ENCODE peak calls at places on chromosomes 5 and 9, in four cellular contexts. Y is BJ, P is AG09309, X is PC-3. H is an unnamed sample.

GRCh38 chr5:86074297-86074696 is 543.4 kb upstream of the COX7C start:
- DNase-seq in Y (no peak), X (no peak), P (no peak), H (no peak)

GRCh38 chr5:132008961-132009680 is 2.3 kb downstream of the ACSL6 start:
- DNase-seq in X (peak; percentile 21), P (no peak), Y (no peak), H (peak; percentile 48)

GRCh38 chr5:89187268-89187667 is 304.3 kb upstream of the MEF2C start:
- DNase-seq in X (no peak), Y (no peak), P (no peak), H (no peak)

GRCh38 chr9:89349607-89350006 is 31.3 kb downstream of the SECISBP2 start:
- DNase-seq in X (no peak), Y (no peak), P (no peak), H (no peak)

GRCh38 chr5:1882337-1883119 is at the start of gene IRX4:
- DNase-seq in X (peak; percentile 32), Y (no peak), P (no peak), H (peak; percentile 57)

GRCh38 chr9:94936411-94936810 is 209.9 kb downstream of the AOPEP start:
- DNase-seq in Y (no peak), X (no peak), P (no peak), H (no peak)

GRCh38 chr5:148620696-148621095 is 33.6 kb downstream of the HTR4 start:
- DNase-seq in Y (no peak), P (no peak), X (no peak), H (no peak)

GRCh38 chr9:109411818-109412352 is 86.2 kb downstream of the PTPN3 start:
- DNase-seq in X (peak; percentile 15), P (peak; percentile 32), Y (peak; percentile 4), H (peak; percentile 8)

GRCh38 chr9:38175423-38175822 is 106.4 kb upstream of the SHB start:
- DNase-seq in Y (no peak), P (no peak), X (no peak), H (no peak)

GRCh38 chr5:136036991-136037705 is 8.4 kb downstream of the TGFBI start:
- DNase-seq in X (peak; percentile 89), Y (no peak), P (peak; percentile 72), H (peak; percentile 89)

GRCh38 chr9:91720746-91721705 is 229.0 kb downstream of the ROR2 start:
- DNase-seq in Y (no peak), X (no peak), P (no peak), H (no peak)

GRCh38 chr5:151864349-151864748 is 60.3 kb downstream of the GLRA1 start:
- DNase-seq in X (no peak), P (no peak), Y (no peak), H (no peak)

GRCh38 chr5:126178521-126178920 is 244.7 kb upstream of the GRAMD2B start:
- DNase-seq in Y (no peak), P (no peak), X (no peak), H (no peak)

GRCh38 chr5:143828710-143829109 is 16.7 kb downstream of the HMHB1 start:
- DNase-seq in P (no peak), X (no peak), Y (no peak), H (no peak)

GRCh38 chr5:59007460-59008063 is 424.7 kb downstream of the RAB3C start:
- DNase-seq in X (peak; percentile 55), P (peak; percentile 8), Y (no peak), H (peak; percentile 17)

GRCh38 chr5:123809594-123810172 is 297.7 kb downstream of the CSNK1G3 start:
- DNase-seq in P (no peak), X (no peak), Y (no peak), H (no peak)

GRCh38 chr5:2674456-2674855 is 77.0 kb downstream of the IRX2 start:
- DNase-seq in Y (no peak), P (no peak), X (no peak), H (no peak)

GRCh38 chr5:14191325-14191724 is 48.2 kb downstream of the TRIO start:
- DNase-seq in P (no peak), Y (no peak), X (no peak), H (no peak)

GRCh38 chr9:112119225-112120045 is 55.7 kb downstream of the SUSD1 start:
- DNase-seq in Y (no peak), X (no peak), P (no peak), H (no peak)

GRCh38 chr5:78287833-78288232 is 6.7 kb downstream of the AP3B1 start:
- DNase-seq in P (peak; percentile 17), Y (peak; percentile 38), X (peak; percentile 50), H (peak; percentile 59)

GRCh38 chr9:117706421-117707150 is 2.4 kb downstream of the TLR4 start:
- DNase-seq in P (no peak), Y (no peak), X (no peak), H (no peak)

GRCh38 chr9:122096620-122097415 is 3.7 kb upstream of the TTLL11 start:
- DNase-seq in P (no peak), X (no peak), Y (no peak), H (no peak)

GRCh38 chr5:18043344-18043743 is 409.1 kb downstream of the TAF11L14 start:
- DNase-seq in Y (no peak), X (peak; percentile 68), P (no peak), H (peak; percentile 23)

DNA sequence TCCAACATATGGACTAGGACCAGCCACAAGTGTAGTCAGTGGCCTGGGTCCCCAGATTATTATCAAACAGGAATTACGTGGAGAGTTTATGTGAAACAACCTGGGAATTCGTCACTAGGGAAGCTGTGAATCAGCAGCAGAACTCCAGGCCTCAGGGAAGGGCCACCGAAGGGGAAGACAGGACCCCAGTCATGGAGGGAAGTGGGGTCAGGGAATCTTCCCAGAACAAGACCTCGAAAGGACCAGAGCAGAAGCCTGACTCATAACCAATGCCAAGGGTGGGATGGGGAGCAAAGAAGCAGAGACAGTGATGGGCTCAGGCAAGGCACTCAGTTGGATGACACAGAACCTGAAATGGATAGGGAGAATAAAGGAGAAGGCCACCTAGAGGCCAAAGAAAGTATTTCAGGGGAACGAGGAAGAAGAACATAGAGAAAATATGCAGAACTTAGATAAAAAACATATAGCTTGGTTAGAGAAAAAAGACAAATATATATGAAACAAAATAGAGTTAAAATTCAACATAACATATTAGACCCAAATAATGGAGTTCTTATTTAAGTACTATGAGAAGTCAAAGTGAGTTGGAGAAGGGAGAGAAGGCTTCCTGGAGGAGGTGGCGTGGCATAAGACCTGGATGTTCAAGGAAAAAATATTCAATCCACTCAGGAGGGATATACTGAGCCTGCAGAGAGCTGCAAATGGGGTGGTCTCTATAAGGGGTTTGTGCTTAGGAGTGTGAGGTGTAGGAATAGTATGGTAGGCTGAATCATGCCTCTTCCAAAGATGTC is 66.7 kb upstream of the CAST start:
- DNase-seq in X (peak; percentile 46), Y (no peak), P (no peak), H (peak; percentile 46)
- TF ChIP-seq CTCF in X (peak; percentile 64), Y (peak; percentile 28), P (peak; percentile 34), H (peak; percentile 33)

GRCh38 chr5:43115968-43116367 is 4.7 kb upstream of the ZNF131 start:
- DNase-seq in Y (no peak), X (no peak), P (no peak), H (no peak)

GRCh38 chr5:43123887-43124286 is 3.2 kb downstream of the ZNF131 start:
- DNase-seq in X (no peak), P (no peak), Y (no peak), H (no peak)

GRCh38 chr5:43117092-43117491 is 3.6 kb upstream of the ZNF131 start:
- DNase-seq in Y (no peak), P (no peak), X (no peak), H (no peak)

GRCh38 chr5:43120720-43121564 is at the start of gene ZNF131:
- DNase-seq in X (peak; percentile 99), Y (peak; percentile 79), P (peak; percentile 85), H (peak; percentile 96)

DNA sequence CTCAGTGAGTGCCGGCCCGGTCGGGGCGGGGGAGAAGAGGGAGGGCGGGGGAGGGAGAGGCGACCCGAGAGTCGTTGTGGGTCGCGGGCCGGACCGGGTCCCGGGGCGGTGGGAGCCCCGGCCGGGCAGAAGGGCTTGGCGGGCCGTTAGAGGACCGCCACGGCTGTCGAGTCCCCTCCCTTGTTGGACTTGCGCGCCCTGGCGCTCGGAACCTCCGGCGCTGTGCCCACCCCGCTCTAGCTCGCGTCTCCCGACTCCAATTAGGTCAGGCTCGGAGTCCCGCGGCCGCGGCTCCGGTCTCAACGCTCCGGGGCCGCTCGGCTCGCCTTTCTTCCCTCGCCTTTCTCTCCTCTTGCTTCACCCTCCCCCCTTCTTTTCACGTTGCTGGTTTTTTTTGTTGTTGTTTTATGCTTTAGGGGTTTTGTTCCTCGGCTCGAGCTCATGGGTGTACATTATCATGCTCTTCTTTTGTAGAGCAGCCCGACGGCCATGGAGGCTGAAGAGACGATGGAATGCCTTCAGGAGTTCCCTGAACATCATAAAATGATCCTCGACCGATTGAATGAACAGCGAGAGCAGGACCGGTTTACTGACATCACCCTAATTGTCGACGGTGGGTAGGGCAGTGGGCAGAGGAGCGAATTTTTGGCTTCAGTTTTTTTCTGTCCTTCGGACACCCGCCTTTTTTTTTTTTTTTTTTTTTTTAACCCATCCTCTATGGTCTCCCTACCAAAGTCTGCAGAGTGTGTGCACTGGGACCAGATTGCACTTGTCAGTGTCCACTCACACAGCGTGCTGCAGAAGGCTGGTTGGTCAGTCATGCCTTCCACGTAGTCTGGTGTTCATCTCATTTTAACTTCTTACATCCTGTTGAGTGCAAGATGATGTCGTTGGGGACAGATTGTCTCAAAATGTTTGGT is 1.1 kb downstream of the ZNF131 start:
- DNase-seq in X (peak; percentile 46), P (peak; percentile 8), Y (no peak), H (peak; percentile 43)
- TF ChIP-seq CTCF in X (no peak), P (no peak), Y (no peak), H (no peak)

DNA sequence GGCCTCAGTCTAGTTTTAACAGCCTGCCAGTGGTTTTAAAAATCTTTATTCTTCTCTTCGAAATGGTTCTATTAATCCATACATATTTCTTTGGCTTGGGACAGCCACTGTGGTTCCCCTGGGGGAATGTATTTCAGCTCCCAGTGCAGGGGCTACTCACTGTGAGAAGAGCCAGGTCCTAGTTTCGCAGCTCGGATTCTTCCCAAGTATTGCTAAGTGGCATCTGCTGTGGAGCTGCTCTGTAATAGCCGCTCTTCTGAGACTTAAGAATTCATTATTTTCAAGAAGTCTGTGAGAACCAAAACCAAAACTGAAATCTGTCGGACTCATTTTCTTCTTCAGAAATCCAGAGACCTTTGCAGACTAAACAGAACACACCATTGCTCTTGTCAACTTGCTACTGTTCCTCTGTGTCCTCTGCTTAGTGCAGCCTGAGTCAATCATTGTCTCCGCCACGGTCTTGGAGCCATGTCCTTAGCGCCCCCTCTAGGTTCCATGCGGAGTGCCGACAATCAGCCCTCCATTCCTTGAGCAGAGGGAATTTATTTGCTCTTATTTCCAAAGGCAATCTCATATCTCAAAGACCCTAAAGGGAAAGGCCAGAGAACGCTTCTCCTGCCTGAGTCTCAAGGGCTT is 478.2 kb downstream of the SPATA31D1 start:
- DNase-seq in P (no peak), Y (no peak), X (peak; percentile 29), H (no peak)
- TF ChIP-seq CTCF in P (peak; percentile 37), Y (peak; percentile 48), X (peak; percentile 48), H (no peak)

GRCh38 chr9:22863106-22863505 is 416.5 kb downstream of the DMRTA1 start:
- DNase-seq in P (no peak), Y (no peak), X (no peak), H (no peak)

GRCh38 chr9:22863736-22864135 is 417.1 kb downstream of the DMRTA1 start:
- DNase-seq in Y (no peak), X (no peak), P (no peak), H (no peak)
- TF ChIP-seq CTCF in Y (no peak), X (no peak), P (no peak), H (no peak)

GRCh38 chr9:97470076-97470475 is 31.4 kb upstream of the TMOD1 start:
- DNase-seq in P (no peak), X (peak; percentile 16), Y (no peak), H (peak; percentile 15)
- TF ChIP-seq CTCF in P (no peak), X (peak; percentile 50), Y (peak; percentile 17), H (no peak)

GRCh38 chr5:174307031-174307408 is 261.5 kb downstream of the NSG2 start:
- DNase-seq in P (no peak), Y (no peak), X (no peak), H (no peak)
- TF ChIP-seq CTCF in P (no peak), Y (no peak), X (no peak), H (no peak)

H was measured in MCF 10A.